ENCODE peak calls at places on chromosomes 16 and 17, in nine cellular contexts. One of them, this sample, is unnamed.

GRCh38 chr17:41324180-41325075 is 8.9 kb upstream of the KRTAP17-1 start:
- DNase-seq in HTR-8/SVneo: peak; percentile 53
- DNase-seq in NCI-H446: no peak
- DNase-seq in D341Med: no peak
- DNase-seq in A172: peak; percentile 59
- DNase-seq in sciatic nerve: no peak
- DNase-seq in progenitor cell of endocrine pancreas: no peak
- DNase-seq in fibroblast of the aortic adventitia: no peak
- DNase-seq in stimulated activated naive CD8-positive, alpha-beta T cell treated with anti-CD3 and anti-CD28 coated beads, Interleukin-15, Interleukin-2, amounts not matched to agents 100 U/mL and 50 U/mL, for 24 hours: no peak
- DNase-seq in this sample: no peak

GRCh38 chr16:5776876-5777275 is 679.3 kb upstream of the EEF2KMT start:
- DNase-seq in A172: no peak
- DNase-seq in progenitor cell of endocrine pancreas: no peak
- DNase-seq in HTR-8/SVneo: no peak
- DNase-seq in stimulated activated naive CD8-positive, alpha-beta T cell treated with anti-CD3 and anti-CD28 coated beads, Interleukin-15, Interleukin-2, amounts not matched to agents 100 U/mL and 50 U/mL, for 24 hours: no peak
- DNase-seq in D341Med: no peak
- DNase-seq in sciatic nerve: no peak
- DNase-seq in fibroblast of the aortic adventitia: no peak
- DNase-seq in NCI-H446: no peak
- DNase-seq in this sample: no peak

GRCh38 chr16:14301150-14302030 is 230.3 kb downstream of the MRTFB start:
- DNase-seq in NCI-H446: no peak
- DNase-seq in HTR-8/SVneo: no peak
- DNase-seq in fibroblast of the aortic adventitia: peak; percentile 24
- DNase-seq in sciatic nerve: peak; percentile 73
- DNase-seq in D341Med: peak; percentile 36
- DNase-seq in stimulated activated naive CD8-positive, alpha-beta T cell treated with anti-CD3 and anti-CD28 coated beads, Interleukin-15, Interleukin-2, amounts not matched to agents 100 U/mL and 50 U/mL, for 24 hours: peak; percentile 28
- DNase-seq in A172: peak; percentile 36
- DNase-seq in progenitor cell of endocrine pancreas: no peak
- DNase-seq in this sample: peak; percentile 60

GRCh38 chr17:10871914-10872313 is 34.0 kb upstream of the PIRT start:
- DNase-seq in progenitor cell of endocrine pancreas: no peak
- DNase-seq in D341Med: no peak
- DNase-seq in stimulated activated naive CD8-positive, alpha-beta T cell treated with anti-CD3 and anti-CD28 coated beads, Interleukin-15, Interleukin-2, amounts not matched to agents 100 U/mL and 50 U/mL, for 24 hours: no peak
- DNase-seq in A172: no peak
- DNase-seq in HTR-8/SVneo: no peak
- DNase-seq in NCI-H446: no peak
- DNase-seq in sciatic nerve: no peak
- DNase-seq in fibroblast of the aortic adventitia: no peak
- DNase-seq in this sample: no peak

GRCh38 chr17:55763856-55764255 is 13.0 kb downstream of the PCTP start:
- DNase-seq in stimulated activated naive CD8-positive, alpha-beta T cell treated with anti-CD3 and anti-CD28 coated beads, Interleukin-15, Interleukin-2, amounts not matched to agents 100 U/mL and 50 U/mL, for 24 hours: no peak
- DNase-seq in fibroblast of the aortic adventitia: no peak
- DNase-seq in D341Med: no peak
- DNase-seq in HTR-8/SVneo: no peak
- DNase-seq in sciatic nerve: no peak
- DNase-seq in A172: no peak
- DNase-seq in NCI-H446: no peak
- DNase-seq in progenitor cell of endocrine pancreas: no peak
- DNase-seq in this sample: no peak

GRCh38 chr17:64983708-64984107 is 64.4 kb upstream of the LRRC37A3 start:
- DNase-seq in sciatic nerve: no peak
- DNase-seq in stimulated activated naive CD8-positive, alpha-beta T cell treated with anti-CD3 and anti-CD28 coated beads, Interleukin-15, Interleukin-2, amounts not matched to agents 100 U/mL and 50 U/mL, for 24 hours: no peak
- DNase-seq in A172: no peak
- DNase-seq in D341Med: no peak
- DNase-seq in fibroblast of the aortic adventitia: no peak
- DNase-seq in progenitor cell of endocrine pancreas: no peak
- DNase-seq in HTR-8/SVneo: no peak
- DNase-seq in NCI-H446: no peak
- DNase-seq in this sample: no peak

GRCh38 chr17:81404557-81405165 is 9.4 kb downstream of the BAHCC1 start:
- DNase-seq in HTR-8/SVneo: no peak
- DNase-seq in sciatic nerve: no peak
- DNase-seq in A172: no peak
- DNase-seq in progenitor cell of endocrine pancreas: no peak
- DNase-seq in D341Med: no peak
- DNase-seq in NCI-H446: no peak
- DNase-seq in stimulated activated naive CD8-positive, alpha-beta T cell treated with anti-CD3 and anti-CD28 coated beads, Interleukin-15, Interleukin-2, amounts not matched to agents 100 U/mL and 50 U/mL, for 24 hours: no peak
- DNase-seq in fibroblast of the aortic adventitia: no peak
- DNase-seq in this sample: no peak

GRCh38 chr17:20294120-20294519 is 173.2 kb downstream of the LGALS9B start:
- DNase-seq in fibroblast of the aortic adventitia: no peak
- DNase-seq in A172: no peak
- DNase-seq in D341Med: no peak
- DNase-seq in NCI-H446: no peak
- DNase-seq in stimulated activated naive CD8-positive, alpha-beta T cell treated with anti-CD3 and anti-CD28 coated beads, Interleukin-15, Interleukin-2, amounts not matched to agents 100 U/mL and 50 U/mL, for 24 hours: no peak
- DNase-seq in sciatic nerve: no peak
- DNase-seq in progenitor cell of endocrine pancreas: no peak
- DNase-seq in HTR-8/SVneo: no peak
- DNase-seq in this sample: no peak

GRCh38 chr16:81709369-81709900 is 69.7 kb upstream of the PLCG2 start:
- DNase-seq in HTR-8/SVneo: no peak
- DNase-seq in stimulated activated naive CD8-positive, alpha-beta T cell treated with anti-CD3 and anti-CD28 coated beads, Interleukin-15, Interleukin-2, amounts not matched to agents 100 U/mL and 50 U/mL, for 24 hours: no peak
- DNase-seq in sciatic nerve: no peak
- DNase-seq in D341Med: no peak
- DNase-seq in progenitor cell of endocrine pancreas: no peak
- DNase-seq in fibroblast of the aortic adventitia: no peak
- DNase-seq in NCI-H446: no peak
- DNase-seq in A172: no peak
- DNase-seq in this sample: no peak

GRCh38 chr16:85755929-85756768 is 5.3 kb upstream of the C16orf74 start:
- DNase-seq in fibroblast of the aortic adventitia: no peak
- DNase-seq in progenitor cell of endocrine pancreas: no peak
- DNase-seq in NCI-H446: no peak
- DNase-seq in A172: no peak
- DNase-seq in D341Med: no peak
- DNase-seq in stimulated activated naive CD8-positive, alpha-beta T cell treated with anti-CD3 and anti-CD28 coated beads, Interleukin-15, Interleukin-2, amounts not matched to agents 100 U/mL and 50 U/mL, for 24 hours: no peak
- DNase-seq in sciatic nerve: no peak
- DNase-seq in HTR-8/SVneo: no peak
- DNase-seq in this sample: no peak

This sample was measured in activated CD8-positive, alpha-beta T cell treated with anti-CD3 and anti-CD28 coated beads, Interleukin-2, amount 10 ng/mL, durations not matched to agents 7 days and 5 days.